ENCODE peak calls at places on chromosome 17, in ten cellular contexts. One of them, this sample, is unnamed.

GRCh38 chr17:337866-338265 is 14.7 kb downstream of the RPH3AL start:
- DNase-seq in RWPE1: no peak
- DNase-seq in fibroblast of mammary gland: no peak
- DNase-seq in AG04449: no peak
- DNase-seq in B cell: no peak
- DNase-seq in thoracic aorta: no peak
- DNase-seq in IMR-90: no peak
- DNase-seq in right lobe of liver: no peak
- DNase-seq in lung: no peak
- DNase-seq in nephron progenitor cell: no peak
- DNase-seq in this sample: no peak

GRCh38 chr17:79871131-79871530 is 31.9 kb upstream of the CBX4 start:
- DNase-seq in nephron progenitor cell: no peak
- DNase-seq in B cell: no peak
- DNase-seq in right lobe of liver: no peak
- DNase-seq in fibroblast of mammary gland: no peak
- DNase-seq in AG04449: no peak
- DNase-seq in thoracic aorta: no peak
- DNase-seq in RWPE1: no peak
- DNase-seq in lung: no peak
- DNase-seq in IMR-90: no peak
- DNase-seq in this sample: peak; percentile 84

GRCh38 chr17:70357196-70357595 is 187.9 kb downstream of the KCNJ2 start:
- DNase-seq in IMR-90: no peak
- DNase-seq in RWPE1: no peak
- DNase-seq in AG04449: no peak
- DNase-seq in fibroblast of mammary gland: no peak
- DNase-seq in lung: no peak
- DNase-seq in nephron progenitor cell: no peak
- DNase-seq in thoracic aorta: no peak
- DNase-seq in B cell: no peak
- DNase-seq in right lobe of liver: no peak
- DNase-seq in this sample: no peak

GRCh38 chr17:1039511-1040215 is 42.7 kb downstream of the TIMM22 start:
- DNase-seq in lung: peak; percentile 63
- DNase-seq in fibroblast of mammary gland: peak; percentile 14
- DNase-seq in nephron progenitor cell: no peak
- DNase-seq in right lobe of liver: peak; percentile 77
- DNase-seq in B cell: no peak
- DNase-seq in IMR-90: no peak
- DNase-seq in AG04449: no peak
- DNase-seq in thoracic aorta: no peak
- DNase-seq in RWPE1: no peak
- DNase-seq in this sample: peak; percentile 58

GRCh38 chr17:9575381-9576072 is at the start of gene STX8:
- DNase-seq in lung: peak; percentile 90
- DNase-seq in nephron progenitor cell: peak; percentile 95
- DNase-seq in fibroblast of mammary gland: peak; percentile 82
- DNase-seq in thoracic aorta: peak; percentile 71
- DNase-seq in B cell: peak; percentile 86
- DNase-seq in right lobe of liver: peak; percentile 95
- DNase-seq in RWPE1: peak; percentile 78
- DNase-seq in AG04449: peak; percentile 37
- DNase-seq in IMR-90: peak; percentile 87
- DNase-seq in this sample: peak; percentile 97

GRCh38 chr17:15432807-15433547 is 34.4 kb downstream of the CDRT4 start:
- DNase-seq in IMR-90: peak; percentile 93
- DNase-seq in RWPE1: no peak
- DNase-seq in AG04449: no peak
- DNase-seq in nephron progenitor cell: no peak
- DNase-seq in lung: no peak
- DNase-seq in fibroblast of mammary gland: peak; percentile 87
- DNase-seq in B cell: peak; percentile 10
- DNase-seq in thoracic aorta: no peak
- DNase-seq in right lobe of liver: no peak
- DNase-seq in this sample: no peak

GRCh38 chr17:82924812-82925211 is 85.0 kb upstream of the ZNF750 start:
- DNase-seq in IMR-90: no peak
- DNase-seq in AG04449: no peak
- DNase-seq in right lobe of liver: peak; percentile 13
- DNase-seq in RWPE1: peak; percentile 31
- DNase-seq in fibroblast of mammary gland: no peak
- DNase-seq in B cell: no peak
- DNase-seq in lung: no peak
- DNase-seq in thoracic aorta: no peak
- DNase-seq in nephron progenitor cell: no peak
- DNase-seq in this sample: peak; percentile 73

GRCh38 chr17:42406602-42407288 is 16.3 kb downstream of the CAVIN1 start:
- DNase-seq in IMR-90: no peak
- DNase-seq in thoracic aorta: no peak
- DNase-seq in right lobe of liver: no peak
- DNase-seq in nephron progenitor cell: no peak
- DNase-seq in lung: no peak
- DNase-seq in AG04449: no peak
- DNase-seq in B cell: no peak
- DNase-seq in RWPE1: no peak
- DNase-seq in fibroblast of mammary gland: no peak
- DNase-seq in this sample: no peak

GRCh38 chr17:14082848-14083247 is 13.5 kb downstream of the COX10 start:
- DNase-seq in IMR-90: no peak
- DNase-seq in B cell: no peak
- DNase-seq in RWPE1: no peak
- DNase-seq in thoracic aorta: no peak
- DNase-seq in nephron progenitor cell: no peak
- DNase-seq in AG04449: no peak
- DNase-seq in lung: no peak
- DNase-seq in fibroblast of mammary gland: no peak
- DNase-seq in right lobe of liver: no peak
- DNase-seq in this sample: no peak

GRCh38 chr17:80891096-80892018 is 100.3 kb upstream of the CHMP6 start:
- DNase-seq in RWPE1: peak; percentile 73
- DNase-seq in AG04449: peak; percentile 33
- DNase-seq in IMR-90: peak; percentile 94
- DNase-seq in nephron progenitor cell: no peak
- DNase-seq in right lobe of liver: peak; percentile 7
- DNase-seq in thoracic aorta: peak; percentile 43
- DNase-seq in B cell: no peak
- DNase-seq in fibroblast of mammary gland: peak; percentile 92
- DNase-seq in lung: no peak
- DNase-seq in this sample: peak; percentile 77
- TF ChIP-seq CTCF in RWPE1: no peak
- TF ChIP-seq CTCF in AG04449: no peak
- TF ChIP-seq CTCF in IMR-90: peak; percentile 2
- TF ChIP-seq CTCF in nephron progenitor cell: no peak
- TF ChIP-seq CTCF in right lobe of liver: no peak
- TF ChIP-seq CTCF in thoracic aorta: no peak
- TF ChIP-seq CTCF in B cell: no peak
- TF ChIP-seq CTCF in fibroblast of mammary gland: peak; percentile 19
- TF ChIP-seq CTCF in lung: no peak
- TF ChIP-seq CTCF in this sample: peak; percentile 45

DNA sequence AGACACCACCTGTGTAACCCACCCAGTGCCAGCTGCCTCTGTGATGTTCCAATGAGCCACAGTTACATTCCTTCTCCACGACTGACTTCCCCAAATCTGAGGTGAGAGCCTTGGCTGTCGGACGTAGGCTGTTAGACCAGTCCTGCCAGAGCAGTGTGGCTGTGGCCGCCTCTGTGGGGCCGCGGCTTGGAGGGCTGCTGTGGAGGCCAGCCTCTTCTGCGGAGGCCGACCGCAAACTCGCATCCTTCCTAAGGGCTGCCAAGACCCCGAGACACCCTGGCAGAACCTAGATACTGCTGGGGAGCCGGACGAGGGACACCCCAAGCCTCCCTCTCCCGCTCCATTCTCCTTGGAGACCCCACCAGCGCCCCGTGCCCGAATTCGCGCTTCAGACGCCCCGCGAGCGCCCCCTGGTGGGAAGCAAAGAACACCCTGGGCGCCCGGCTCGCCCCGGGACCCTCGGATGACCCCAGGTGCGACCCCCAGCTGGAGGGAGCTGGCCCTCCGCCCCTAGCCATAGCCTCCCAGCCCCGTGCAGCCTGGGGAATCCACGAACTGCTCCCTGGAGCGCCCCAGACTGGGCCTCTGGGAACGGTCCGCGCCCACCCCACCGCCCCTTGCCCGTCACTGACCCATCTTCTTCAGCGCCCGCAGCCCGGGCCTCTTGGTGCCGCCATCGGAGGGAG is 556 bp downstream of the PLCD3 start:
- DNase-seq in lung: no peak
- DNase-seq in B cell: no peak
- DNase-seq in right lobe of liver: peak; percentile 52
- DNase-seq in RWPE1: no peak
- DNase-seq in nephron progenitor cell: peak; percentile 87
- DNase-seq in IMR-90: no peak
- DNase-seq in AG04449: no peak
- DNase-seq in fibroblast of mammary gland: no peak
- DNase-seq in thoracic aorta: no peak
- DNase-seq in this sample: no peak
- TF ChIP-seq CTCF in lung: no peak
- TF ChIP-seq CTCF in B cell: peak; percentile 97
- TF ChIP-seq CTCF in right lobe of liver: peak; percentile 77
- TF ChIP-seq CTCF in RWPE1: peak; percentile 94
- TF ChIP-seq CTCF in nephron progenitor cell: peak; percentile 97
- TF ChIP-seq CTCF in IMR-90: peak; percentile 60
- TF ChIP-seq CTCF in AG04449: peak; percentile 74
- TF ChIP-seq CTCF in fibroblast of mammary gland: peak; percentile 53
- TF ChIP-seq CTCF in thoracic aorta: peak; percentile 95
- TF ChIP-seq CTCF in this sample: peak; percentile 100

DNA sequence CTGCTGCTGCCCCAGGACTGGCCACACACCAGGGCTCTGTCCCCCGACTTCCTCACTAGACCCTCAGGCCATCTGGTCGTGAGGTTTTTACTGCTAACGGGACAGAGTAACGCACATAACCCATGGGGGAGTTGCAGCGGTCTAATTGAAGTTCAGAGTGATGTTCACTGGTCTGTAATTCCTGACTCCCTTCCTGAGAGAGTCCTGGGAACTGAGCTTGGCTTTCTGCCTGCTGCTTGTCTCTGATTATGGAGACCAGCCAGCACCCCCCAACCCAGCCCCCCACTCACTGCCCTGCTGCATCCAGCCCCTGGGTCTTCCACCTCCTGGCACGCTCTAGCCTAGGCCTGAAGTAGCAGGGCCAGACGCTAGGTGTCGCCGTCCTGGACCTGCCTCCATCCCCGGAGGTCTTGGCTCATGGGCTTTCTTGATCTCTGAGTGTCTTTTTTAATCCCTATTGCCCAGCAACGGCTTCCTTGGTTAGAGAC is 192.9 kb downstream of the CCDC182 start:
- DNase-seq in right lobe of liver: no peak
- DNase-seq in AG04449: no peak
- DNase-seq in lung: no peak
- DNase-seq in RWPE1: no peak
- DNase-seq in thoracic aorta: no peak
- DNase-seq in fibroblast of mammary gland: peak; percentile 22
- DNase-seq in B cell: peak; percentile 60
- DNase-seq in nephron progenitor cell: peak; percentile 77
- DNase-seq in IMR-90: no peak
- DNase-seq in this sample: no peak
- TF ChIP-seq CTCF in right lobe of liver: peak; percentile 17
- TF ChIP-seq CTCF in AG04449: peak; percentile 28
- TF ChIP-seq CTCF in lung: no peak
- TF ChIP-seq CTCF in RWPE1: no peak
- TF ChIP-seq CTCF in thoracic aorta: peak; percentile 59
- TF ChIP-seq CTCF in fibroblast of mammary gland: peak; percentile 50
- TF ChIP-seq CTCF in B cell: peak; percentile 77
- TF ChIP-seq CTCF in nephron progenitor cell: peak; percentile 63
- TF ChIP-seq CTCF in IMR-90: peak; percentile 37
- TF ChIP-seq CTCF in this sample: peak; percentile 60

GRCh38 chr17:59844884-59845594 is 47.7 kb downstream of the TUBD1 start:
- DNase-seq in nephron progenitor cell: no peak
- DNase-seq in lung: no peak
- DNase-seq in right lobe of liver: no peak
- DNase-seq in thoracic aorta: no peak
- DNase-seq in B cell: no peak
- DNase-seq in IMR-90: peak; percentile 70
- DNase-seq in RWPE1: no peak
- DNase-seq in AG04449: no peak
- DNase-seq in fibroblast of mammary gland: peak; percentile 78
- DNase-seq in this sample: no peak

GRCh38 chr17:59846391-59847165 is 46.2 kb downstream of the TUBD1 start:
- DNase-seq in right lobe of liver: no peak
- DNase-seq in RWPE1: peak; percentile 68
- DNase-seq in AG04449: no peak
- DNase-seq in fibroblast of mammary gland: peak; percentile 92
- DNase-seq in IMR-90: peak; percentile 94
- DNase-seq in B cell: peak; percentile 58
- DNase-seq in thoracic aorta: no peak
- DNase-seq in lung: peak; percentile 68
- DNase-seq in nephron progenitor cell: no peak
- DNase-seq in this sample: no peak

GRCh38 chr17:59848385-59848668 is 44.4 kb downstream of the TUBD1 start:
- DNase-seq in AG04449: no peak
- DNase-seq in IMR-90: no peak
- DNase-seq in nephron progenitor cell: no peak
- DNase-seq in fibroblast of mammary gland: no peak
- DNase-seq in B cell: no peak
- DNase-seq in lung: no peak
- DNase-seq in thoracic aorta: no peak
- DNase-seq in right lobe of liver: no peak
- DNase-seq in RWPE1: no peak
- DNase-seq in this sample: no peak

GRCh38 chr17:59842901-59843652 is 49.7 kb downstream of the TUBD1 start:
- DNase-seq in thoracic aorta: no peak
- DNase-seq in B cell: no peak
- DNase-seq in fibroblast of mammary gland: peak; percentile 94
- DNase-seq in right lobe of liver: peak; percentile 84
- DNase-seq in nephron progenitor cell: no peak
- DNase-seq in RWPE1: peak; percentile 44
- DNase-seq in IMR-90: peak; percentile 97
- DNase-seq in lung: peak; percentile 29
- DNase-seq in AG04449: peak; percentile 99
- DNase-seq in this sample: no peak

DNA sequence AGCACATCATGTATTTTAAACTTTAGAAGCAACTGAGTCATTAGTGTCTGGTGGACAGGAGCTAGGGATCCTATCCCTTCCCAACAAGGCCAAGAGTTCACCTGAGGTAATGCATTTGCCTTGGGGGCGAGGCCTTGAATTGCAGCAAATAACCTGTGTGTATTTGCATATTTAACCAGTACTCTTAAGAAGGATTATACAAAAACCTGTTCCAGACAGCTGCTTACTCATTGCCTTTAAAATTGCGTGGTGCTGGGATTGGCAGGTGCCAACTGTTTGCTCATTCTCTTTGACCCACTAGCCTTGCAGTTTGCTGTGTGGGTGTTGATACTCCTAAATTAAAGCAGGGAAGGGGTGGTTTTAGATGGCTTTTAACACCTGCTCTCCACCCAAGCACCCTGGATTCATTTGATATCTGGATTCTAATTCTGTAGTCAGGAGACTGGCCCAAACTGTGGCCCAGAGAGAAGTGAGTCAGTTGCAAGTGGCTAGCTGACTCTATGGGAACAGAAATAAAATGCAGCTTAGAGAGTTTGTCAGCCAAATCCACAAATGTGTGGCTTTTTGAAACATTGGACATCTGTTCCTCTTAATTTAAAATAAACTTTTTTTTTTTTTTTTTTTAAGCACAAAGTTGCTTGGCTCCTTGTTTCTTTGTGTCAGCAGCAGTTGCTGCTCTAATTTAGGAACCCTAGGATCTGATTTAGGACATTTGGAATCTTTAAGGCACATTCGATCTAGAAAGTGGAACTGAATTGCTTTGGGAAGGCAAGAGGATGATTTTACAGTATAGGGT is 47.0 kb downstream of the TUBD1 start:
- DNase-seq in right lobe of liver: peak; percentile 58
- DNase-seq in B cell: no peak
- DNase-seq in thoracic aorta: no peak
- DNase-seq in RWPE1: peak; percentile 59
- DNase-seq in nephron progenitor cell: no peak
- DNase-seq in IMR-90: peak; percentile 89
- DNase-seq in lung: peak; percentile 65
- DNase-seq in fibroblast of mammary gland: peak; percentile 91
- DNase-seq in AG04449: no peak
- DNase-seq in this sample: no peak
- TF ChIP-seq CTCF in right lobe of liver: no peak
- TF ChIP-seq CTCF in B cell: no peak
- TF ChIP-seq CTCF in thoracic aorta: no peak
- TF ChIP-seq CTCF in RWPE1: no peak
- TF ChIP-seq CTCF in nephron progenitor cell: no peak
- TF ChIP-seq CTCF in IMR-90: no peak
- TF ChIP-seq CTCF in lung: no peak
- TF ChIP-seq CTCF in fibroblast of mammary gland: no peak
- TF ChIP-seq CTCF in AG04449: no peak
- TF ChIP-seq CTCF in this sample: no peak